ENCODE peak calls at places on chromosomes 2 and 18, in nine cellular contexts. U is NCI-H1105 treated with DMSO at 0.1 percent for 48 hours; P is skeletal muscle cell; D is stimulated activated CD4-positive, alpha-beta T cell treated with anti-CD3 and anti-CD28 coated beads, Interleukin-12 subunit alpha, Interleukin-12 subunit beta, amount 100 ng/mL, for 4 hours; S is SK-MEL-5; V is activated CD4-positive, alpha-beta T cell treated with anti-CD3 and anti-CD28 coated beads, Interleukin-2, amount 10 ng/mL, durations not matched to agents 7 days and 5 days; O is effector memory CD8-positive, alpha-beta T cell; M is Ammon's horn; B is stomach. A is an unnamed sample.

GRCh38 chr18:78893396-78894305 is 86.0 kb upstream of the SALL3 start:
- DNase-seq in U (no peak), P (no peak), D (no peak), S (no peak), V (no peak), O (no peak), M (no peak), B (no peak), A (no peak)

GRCh38 chr2:165529130-165529529 is 59.6 kb downstream of the CSRNP3 start:
- DNase-seq in U (no peak), P (peak), D (no peak), S (no peak), V (no peak), O (no peak), M (no peak), B (no peak), A (no peak)

GRCh38 chr2:134619250-134619649 is 99.5 kb downstream of the TMEM163 start:
- DNase-seq in U (no peak), P (no peak), D (no peak), S (no peak), V (no peak), O (no peak), M (no peak), B (no peak), A (no peak)

GRCh38 chr2:10956006-10956790 is 44.5 kb downstream of the KCNF1 start:
- DNase-seq in U (no peak), P (no peak), D (no peak), S (no peak), V (no peak), O (no peak), M (no peak), B (no peak), A (no peak)

GRCh38 chr2:73952499-73953446 is 26.1 kb downstream of the DGUOK start:
- DNase-seq in U (no peak), P (no peak), D (no peak), S (peak), V (no peak), O (no peak), M (peak), B (no peak), A (peak)

GRCh38 chr2:165847001-165847400 is 53.0 kb upstream of the GALNT3 start:
- DNase-seq in U (no peak), P (no peak), D (no peak), S (peak), V (no peak), O (no peak), M (no peak), B (no peak), A (no peak)

GRCh38 chr2:74334931-74335333 is 8.3 kb downstream of the SLC4A5 start:
- DNase-seq in U (peak), P (peak), D (peak), S (peak), V (peak), O (peak), M (peak), B (peak), A (no peak)

GRCh38 chr2:200377143-200377773 is 70.8 kb downstream of the SPATS2L start:
- DNase-seq in U (no peak), P (no peak), D (no peak), S (no peak), V (no peak), O (no peak), M (no peak), B (no peak), A (no peak)

GRCh38 chr18:21361297-21361880 is 119.4 kb downstream of the GREB1L start:
- DNase-seq in U (no peak), P (no peak), D (no peak), S (no peak), V (no peak), O (no peak), M (no peak), B (no peak), A (no peak)

GRCh38 chr2:168198476-168199192 is 48.8 kb downstream of the STK39 start:
- DNase-seq in U (no peak), P (no peak), D (no peak), S (no peak), V (no peak), O (no peak), M (no peak), B (no peak), A (no peak)

GRCh38 chr18:13930964-13931363 is 15.6 kb upstream of the MC2R start:
- DNase-seq in U (peak), P (no peak), D (no peak), S (no peak), V (no peak), O (no peak), M (no peak), B (no peak), A (no peak)

GRCh38 chr2:73013941-73014340 is 57.6 kb downstream of the SFXN5 start:
- DNase-seq in U (no peak), P (no peak), D (no peak), S (no peak), V (no peak), O (no peak), M (no peak), B (no peak), A (no peak)

GRCh38 chr18:63233334-63233733 is 86.2 kb downstream of the BCL2 start:
- DNase-seq in U (no peak), P (no peak), D (peak), S (no peak), V (no peak), O (no peak), M (no peak), B (no peak), A (no peak)

GRCh38 chr2:190578158-190579057 is 43.9 kb upstream of the NEMP2 start:
- DNase-seq in U (peak), P (no peak), D (no peak), S (peak), V (peak), O (no peak), M (peak), B (peak), A (no peak)

GRCh38 chr2:169464508-169465386 is 14.5 kb upstream of the BBS5 start:
- DNase-seq in U (no peak), P (no peak), D (no peak), S (no peak), V (peak), O (no peak), M (no peak), B (no peak), A (no peak)

GRCh38 chr2:237466266-237466665 is 20.8 kb upstream of the MLPH start:
- DNase-seq in U (no peak), P (peak), D (no peak), S (no peak), V (no peak), O (no peak), M (no peak), B (no peak), A (no peak)

GRCh38 chr18:61531182-61531581 is 198.0 kb downstream of the CDH20 start:
- DNase-seq in U (peak), P (no peak), D (no peak), S (peak), V (no peak), O (no peak), M (peak), B (no peak), A (peak)

GRCh38 chr18:40937386-40937785 is 1017.6 kb upstream of the PIK3C3 start:
- DNase-seq in U (no peak), P (no peak), D (no peak), S (no peak), V (no peak), O (no peak), M (no peak), B (no peak), A (no peak)

GRCh38 chr2:207163053-207163814 is 2.5 kb downstream of the KLF7 start:
- DNase-seq in U (no peak), P (no peak), D (no peak), S (peak), V (no peak), O (no peak), M (peak), B (peak), A (peak)

GRCh38 chr2:85132834-85133637 is at the start of gene TCF7L1:
- DNase-seq in U (no peak), P (peak), D (peak), S (peak), V (peak), O (no peak), M (peak), B (peak), A (peak)

GRCh38 chr2:241724975-241725870 is 9.2 kb upstream of the D2HGDH start:
- DNase-seq in U (peak), P (no peak), D (no peak), S (no peak), V (no peak), O (no peak), M (no peak), B (no peak), A (no peak)

GRCh38 chr18:27862056-27862682 is 314.8 kb downstream of the CDH2 start:
- DNase-seq in U (no peak), P (no peak), D (no peak), S (no peak), V (no peak), O (no peak), M (no peak), B (no peak), A (no peak)

A was measured in anterior cingulate cortex.